ENCODE peak calls at places on chromosomes 7 and 10, in five cellular contexts. E is NCI-H2171 treated with DMSO at 0.1 percent for 48 hours, D is fibroblast of mammary gland, I is transverse colon, M is H54. R is an unnamed sample.

GRCh38 chr10:19704544-19704943 is 111.7 kb upstream of the PLXDC2 start:
- DNase-seq in I (no peak), M (no peak), D (no peak), E (no peak), R (no peak)

GRCh38 chr10:3482200-3482993 is 302.6 kb downstream of the KLF6 start:
- DNase-seq in M (peak; percentile 35), D (peak; percentile 96), E (peak; percentile 58), I (peak; percentile 65), R (peak; percentile 90)

GRCh38 chr10:28378986-28379585 is 76.2 kb upstream of the MPP7 start:
- DNase-seq in E (no peak), D (no peak), M (no peak), I (no peak), R (no peak)

GRCh38 chr7:75652788-75653187 is 86.0 kb downstream of the HIP1 start:
- DNase-seq in I (no peak), D (no peak), M (no peak), E (no peak), R (no peak)

GRCh38 chr7:41047192-41047591 is 655.7 kb downstream of the INHBA start:
- DNase-seq in D (no peak), I (no peak), M (no peak), E (no peak), R (no peak)

GRCh38 chr10:124092270-124093075 is 925 bp downstream of the CHST15 start:
- DNase-seq in I (peak; percentile 77), D (no peak), E (peak; percentile 6), M (peak; percentile 35), R (peak; percentile 54)

GRCh38 chr7:65746398-65746669 is 126.5 kb upstream of the VKORC1L1 start:
- DNase-seq in E (no peak), I (no peak), D (peak; percentile 75), M (no peak), R (peak; percentile 64)

GRCh38 chr7:22935269-22935668 is 78.7 kb downstream of the HYCC1 start:
- DNase-seq in I (no peak), M (no peak), D (peak; percentile 22), E (no peak), R (no peak)

GRCh38 chr7:503575-504111 is 16.0 kb downstream of the PDGFA start:
- DNase-seq in M (no peak), D (peak; percentile 54), E (no peak), I (peak; percentile 93), R (no peak)

GRCh38 chr10:7389844-7390243 is 21.0 kb downstream of the SFMBT2 start:
- DNase-seq in I (no peak), E (no peak), D (no peak), M (no peak), R (no peak)

R was measured in fibroblast of gingiva.